ENCODE peak calls at places on chromosome 20, in nine cellular contexts. F is CD4-positive, CD25-positive, alpha-beta regulatory T cell; Q is nucleus accumbens; I is CD8-positive, alpha-beta memory T cell; S is M059J; X is pulmonary artery endothelial cell; M is A549; T is ascending aorta; H is tibial artery. A is an unnamed sample.

GRCh38 chr20:13865825-13866351 is 81.1 kb downstream of the NDUFAF5 start:
- DNase-seq in H (no peak), T (no peak), I (no peak), S (peak), X (no peak), Q (no peak), M (no peak), F (no peak), A (no peak)

GRCh38 chr20:20233041-20233514 is 134.8 kb upstream of the INSM1 start:
- DNase-seq in S (no peak), H (no peak), T (no peak), X (peak), F (no peak), I (no peak), M (no peak), Q (no peak), A (no peak)

GRCh38 chr20:49811825-49812462 is 684 bp upstream of the SLC9A8 start:
- DNase-seq in S (peak), F (no peak), H (no peak), X (no peak), M (no peak), Q (no peak), T (no peak), I (no peak), A (no peak)

GRCh38 chr20:3485913-3486312 is 15.1 kb downstream of the ATRN start:
- DNase-seq in Q (no peak), X (no peak), S (no peak), T (no peak), I (no peak), H (no peak), F (no peak), M (no peak), A (no peak)

GRCh38 chr20:856361-856775 is 22.9 kb downstream of the FAM110A start:
- DNase-seq in S (peak), Q (no peak), I (peak), X (no peak), T (no peak), H (no peak), F (no peak), M (peak), A (peak)

GRCh38 chr20:61959301-61959700 is 106.4 kb downstream of the TAF4 start:
- DNase-seq in M (peak), T (no peak), Q (no peak), I (no peak), F (no peak), X (no peak), S (no peak), H (no peak), A (no peak)

GRCh38 chr20:37986873-37987601 is 46.2 kb downstream of the TTI1 start:
- DNase-seq in X (no peak), T (no peak), H (peak), F (no peak), M (no peak), I (no peak), S (peak), Q (peak), A (peak)

GRCh38 chr20:1509237-1509636 is 18.0 kb upstream of the SIRPB2 start:
- DNase-seq in Q (no peak), H (no peak), I (no peak), T (no peak), F (no peak), X (no peak), M (peak), S (peak), A (no peak)

GRCh38 chr20:36988494-36988966 is 37.0 kb upstream of the SAMHD1 start:
- DNase-seq in M (no peak), H (no peak), S (peak), I (peak), Q (no peak), X (peak), F (no peak), T (no peak), A (no peak)

GRCh38 chr20:35820715-35821114 is 48.9 kb downstream of the PHF20 start:
- DNase-seq in M (no peak), S (peak), H (no peak), Q (no peak), T (no peak), X (no peak), I (no peak), F (no peak), A (no peak)

GRCh38 chr20:62651285-62652021 is 9.2 kb downstream of the SLCO4A1 start:
- DNase-seq in T (peak), M (no peak), Q (no peak), H (peak), X (no peak), I (peak), S (no peak), F (peak), A (peak)

GRCh38 chr20:7094438-7094997 is 327.0 kb downstream of the BMP2 start:
- DNase-seq in Q (no peak), H (no peak), S (peak), M (peak), X (no peak), F (no peak), T (no peak), I (no peak), A (peak)